ENCODE peak calls at places on chromosomes 4 and X, in four cellular contexts. D, I, X and W are unnamed samples.

GRCh38 chr4:27056281-27056680 is 195.6 kb downstream of the STIM2 start:
- DNase-seq in D (no peak), I (no peak), X (no peak), W (peak; percentile 28)

GRCh38 chr4:169774466-169775445 is 17.0 kb upstream of the HPF1 start:
- DNase-seq in D (peak; percentile 7), I (no peak), X (no peak), W (peak; percentile 82)

GRCh38 chr4:3372933-3373465 is 68.8 kb upstream of the HGFAC start:
- DNase-seq in D (no peak), I (peak; percentile 77), X (no peak), W (peak; percentile 82)

GRCh38 chr4:7073526-7074390 is 5.9 kb upstream of the GRPEL1 start:
- DNase-seq in D (peak; percentile 87), I (no peak), X (peak; percentile 27), W (no peak)

GRCh38 chrX:139739138-139739537 is 31.2 kb upstream of the MCF2 start:
- DNase-seq in D (no peak), I (no peak), X (no peak), W (no peak)

GRCh38 chrX:153816821-153817220 is 13.5 kb downstream of the PDZD4 start:
- DNase-seq in D (peak; percentile 29), I (no peak), X (no peak), W (no peak)

GRCh38 chr4:139641218-139641617 is 24.4 kb upstream of the MGST2 start:
- DNase-seq in D (no peak), I (no peak), X (no peak), W (no peak)

GRCh38 chr4:10099521-10100325 is 16.9 kb downstream of the WDR1 start:
- DNase-seq in D (no peak), I (no peak), X (no peak), W (no peak)

GRCh38 chrX:103464071-103464773 is 55.1 kb downstream of the RAB40A start:
- DNase-seq in D (peak; percentile 37), I (no peak), X (peak; percentile 15), W (no peak)

GRCh38 chr4:152935138-152935537 is 985 bp upstream of the FHDC1 start:
- DNase-seq in D (no peak), I (no peak), X (no peak), W (no peak)
- H3K4me3 ChIP-seq in D (no peak overlapping the region), I (no peak overlapping the region), X (no peak overlapping the region), W (peak overlapping the region; percentile 80)

DNA sequence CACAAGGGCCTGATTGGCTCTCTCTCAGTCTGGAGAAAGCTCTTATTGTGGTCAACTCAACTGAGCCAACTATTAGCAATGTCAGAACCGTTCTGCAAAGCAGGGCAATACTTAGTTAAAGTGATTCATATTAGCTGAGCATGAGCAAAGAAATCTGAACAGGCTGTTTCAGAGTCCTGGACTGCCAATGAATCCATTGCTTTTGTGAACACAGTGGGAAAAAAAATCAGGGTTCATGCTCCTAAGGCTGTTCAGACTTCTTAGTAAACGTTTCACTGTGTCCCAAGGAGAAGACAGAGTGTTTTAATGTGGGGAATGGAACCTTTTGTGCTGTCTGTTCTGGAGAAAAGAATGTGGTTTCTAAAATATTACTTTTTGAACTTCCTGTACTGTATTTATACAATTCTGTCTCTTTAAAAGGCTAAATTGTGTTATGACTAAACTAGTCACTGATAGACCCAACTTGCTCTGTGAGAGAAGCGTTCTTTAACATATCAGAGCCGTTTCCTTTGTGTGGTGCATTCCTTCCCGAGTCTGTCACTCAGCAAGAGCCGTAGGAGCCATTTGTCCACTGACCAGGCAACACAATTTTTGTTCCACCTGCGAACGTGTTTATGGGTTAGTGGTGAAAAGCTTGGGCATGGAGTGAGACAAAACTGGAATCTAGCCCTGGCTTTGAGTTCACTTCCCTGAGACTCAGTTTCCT is 366.1 kb downstream of the FBXO8 start:
- DNase-seq in D (no peak), I (no peak), X (no peak), W (no peak)
- H3K27ac ChIP-seq in D (peak overlapping the region; percentile 67), I (peak overlapping the region; percentile 73), X (no peak overlapping the region), W (no peak overlapping the region)

GRCh38 chrX:143634373-143634685 is 1.6 kb downstream of the SLITRK4 start:
- DNase-seq in D (no peak), I (no peak), X (no peak), W (no peak)
- H3K4me3 ChIP-seq in D (no peak overlapping the region), I (peak overlapping the region; percentile 46), X (no peak overlapping the region), W (peak overlapping the region; percentile 44)

GRCh38 chr4:142815834-142816233 is 30.3 kb downstream of the INPP4B start:
- DNase-seq in D (no peak), I (no peak), X (no peak), W (no peak)

GRCh38 chr4:142813388-142813787 is 32.7 kb downstream of the INPP4B start:
- DNase-seq in D (no peak), I (no peak), X (no peak), W (no peak)

GRCh38 chr4:142817442-142817841 is 28.7 kb downstream of the INPP4B start:
- DNase-seq in D (no peak), I (peak; percentile 48), X (no peak), W (no peak)

GRCh38 chr4:142818476-142818875 is 27.6 kb downstream of the INPP4B start:
- DNase-seq in D (no peak), I (no peak), X (no peak), W (no peak)

GRCh38 chr4:142818009-142818408 is 28.1 kb downstream of the INPP4B start:
- DNase-seq in D (no peak), I (no peak), X (no peak), W (no peak)
- H3K27ac ChIP-seq in D (peak overlapping the region; percentile 85), I (peak overlapping the region; percentile 61), X (no peak overlapping the region), W (no peak overlapping the region)